ENCODE peak calls at places on chromosome 5, in eight cellular contexts. H is BE2C; D is endodermal cell; E is psoas muscle; T is CD8-positive, alpha-beta T cell; K is tibial nerve; V is small intestine; I is upper lobe of right lung. R is an unnamed sample. For H3K4me1 and H3K36me3, the result is how much of the 10 kb centered on the place peaks cover.

GRCh38 chr5:24630925-24631324 is 13.9 kb downstream of the CDH10 start:
- DNase-seq in E (no peak), D (no peak), V (no peak), H (no peak), K (no peak), T (no peak), I (no peak), R (no peak)

GRCh38 chr5:134125195-134126015 is 10.9 kb downstream of the TCF7 start:
- DNase-seq in T (no peak), H (peak), D (no peak), I (no peak), K (peak), E (peak), V (no peak), R (no peak)

GRCh38 chr5:171705036-171705435 is 80.6 kb upstream of the SMIM23 start:
- DNase-seq in T (no peak), V (no peak), I (no peak), D (peak), H (no peak), K (no peak), E (no peak), R (no peak)

GRCh38 chr5:69213513-69214215 is 21.0 kb upstream of the CDK7 start:
- DNase-seq in H (peak), T (no peak), D (no peak), I (no peak), V (peak), K (no peak), E (no peak), R (no peak)

GRCh38 chr5:5523066-5523505 is 100.6 kb downstream of the ICE1 start:
- DNase-seq in H (no peak), E (no peak), I (no peak), V (peak), K (no peak), T (peak), D (no peak), R (peak)

GRCh38 chr5:219492-219891 is 1.4 kb downstream of the SDHA start:
- DNase-seq in I (no peak), E (no peak), K (no peak), H (no peak), T (peak), D (peak), V (peak), R (no peak)

GRCh38 chr5:88879724-88880123 is 3.3 kb downstream of the MEF2C start:
- DNase-seq in T (no peak), I (no peak), V (no peak), D (no peak), K (no peak), E (no peak), H (no peak), R (no peak)

GRCh38 chr5:102678267-102679058 is 76.6 kb upstream of the PAM start:
- DNase-seq in V (no peak), K (no peak), E (no peak), D (no peak), T (no peak), H (no peak), I (no peak), R (no peak)

GRCh38 chr5:79922626-79923025 is 68.4 kb downstream of the MTX3 start:
- DNase-seq in D (no peak), T (no peak), V (no peak), I (no peak), K (no peak), E (no peak), H (no peak), R (no peak)

GRCh38 chr5:172438304-172438652 is 16.0 kb downstream of the SH3PXD2B start:
- DNase-seq in K (no peak), H (no peak), T (no peak), V (no peak), D (no peak), I (no peak), E (no peak), R (no peak)

GRCh38 chr5:159202151-159202550 is 7.2 kb downstream of the RNF145 start:
- DNase-seq in D (no peak), I (no peak), T (no peak), K (no peak), V (no peak), E (no peak), H (no peak), R (no peak)
- H3K4me1 ChIP-seq in D (under half), I (under half), T (half or more), K (under half), V (under half), E (under half), H (under half), R (under half)

DNA sequence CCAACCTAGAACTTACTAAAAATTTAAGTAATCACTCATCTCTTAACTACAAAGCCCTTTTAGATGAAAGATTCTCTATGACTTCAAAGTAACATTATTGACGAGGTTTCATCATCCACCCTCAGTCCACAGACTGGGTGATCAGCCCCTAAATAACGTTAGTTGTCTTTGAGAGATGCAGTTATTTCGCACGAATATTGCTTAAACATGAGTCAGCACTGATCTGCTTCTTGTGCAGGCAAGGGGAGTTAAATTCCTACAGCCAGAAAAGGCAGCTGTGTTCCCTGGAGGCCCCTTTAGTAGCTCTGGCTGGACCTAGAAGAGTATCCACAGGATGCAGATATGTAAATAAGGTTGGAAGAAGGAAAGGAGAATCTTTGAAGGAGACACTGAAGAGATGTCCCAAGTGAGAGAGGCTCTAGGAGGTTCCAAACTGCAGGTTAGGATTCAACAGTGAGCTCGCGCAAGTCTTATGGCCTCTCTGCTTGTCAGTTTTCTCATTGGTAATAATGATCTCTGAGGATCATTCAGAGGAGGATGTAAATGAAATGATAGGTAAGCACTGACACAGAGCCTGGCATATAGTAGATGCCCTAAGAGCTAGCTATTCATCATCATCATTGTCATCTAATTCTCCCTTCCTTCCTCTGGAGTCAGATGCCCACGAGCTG is 122.2 kb upstream of the MAN2A1 start:
- DNase-seq in H (no peak), D (no peak), E (no peak), V (no peak), I (no peak), K (no peak), T (no peak), R (peak)
- H3K36me3 ChIP-seq in H (under half), D (under half), E (under half), V (under half), I (under half), K (under half), T (under half), R (under half)

DNA sequence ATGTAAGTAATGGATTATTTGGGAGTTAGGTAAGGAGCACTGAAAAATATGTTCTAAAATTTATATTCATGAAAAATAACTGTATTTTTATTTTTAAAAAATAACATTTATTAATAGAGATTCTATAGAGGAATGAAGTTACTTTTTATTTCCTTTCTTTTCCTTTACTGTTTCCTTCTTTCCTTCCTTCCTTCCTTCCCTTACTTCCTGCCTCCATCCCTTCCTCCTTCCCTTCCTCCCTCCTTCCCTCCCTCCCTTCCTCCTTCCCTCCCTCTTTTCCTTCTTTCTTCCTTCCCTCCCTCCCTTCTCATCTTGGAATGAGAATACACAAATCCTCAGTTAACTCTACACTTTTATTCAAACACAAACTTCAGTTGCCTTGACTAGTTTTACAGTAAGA is 560.1 kb downstream of the RAB3C start:
- DNase-seq in T (no peak), K (no peak), E (no peak), I (no peak), D (no peak), H (no peak), V (no peak), R (no peak)
- H3K4me1 ChIP-seq in T (under half), K (under half), E (half or more), I (under half), D (under half), H (under half), V (under half), R (under half)

DNA sequence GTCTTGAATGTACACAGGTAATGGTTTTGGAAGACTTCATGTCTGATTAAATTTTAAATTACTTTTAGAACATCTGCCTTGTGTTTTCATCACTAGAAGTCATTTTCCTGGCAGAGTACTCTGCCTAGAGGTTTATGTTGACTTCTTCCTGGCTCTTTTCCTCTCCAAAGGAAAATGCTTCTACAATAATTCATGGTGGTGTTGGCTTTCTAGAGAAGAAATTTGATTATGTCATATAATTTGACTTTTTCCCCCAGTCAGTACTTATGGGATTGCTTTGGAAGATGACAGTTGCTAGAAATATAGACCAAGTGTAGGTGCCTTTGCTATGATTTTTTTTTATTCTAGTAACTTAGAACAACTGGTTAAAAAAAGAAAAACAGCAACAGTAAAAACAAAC is 46.7 kb downstream of the F2RL2 start:
- DNase-seq in E (no peak), D (no peak), I (no peak), H (no peak), K (no peak), T (no peak), V (no peak), R (no peak)
- H3K36me3 ChIP-seq in E (under half), D (under half), I (under half), H (under half), K (under half), T (under half), V (under half), R (under half)